ENCODE peak calls at places on chromosomes 1 and 21, in eight cellular contexts. H, F, C, B, T, R, I and Z are unnamed samples.

GRCh38 chr1:186848509-186849130 is 19.9 kb downstream of the PLA2G4A start:
- DNase-seq in H (no peak), F (no peak), C (no peak), B (peak; percentile 35), T (no peak), R (no peak), I (no peak), Z (no peak)

GRCh38 chr1:226133504-226134123 is 52.9 kb downstream of the ACBD3 start:
- DNase-seq in H (no peak), F (no peak), C (no peak), B (no peak), T (no peak), R (no peak), I (no peak), Z (no peak)

GRCh38 chr1:204294371-204294770 is 65.4 kb downstream of the PLEKHA6 start:
- DNase-seq in H (peak; percentile 63), F (no peak), C (peak; percentile 27), B (peak; percentile 84), T (no peak), R (no peak), I (peak; percentile 89), Z (peak; percentile 83)

GRCh38 chr1:200550367-200550766 is 70.2 kb downstream of the KIF14 start:
- DNase-seq in H (no peak), F (no peak), C (peak; percentile 16), B (peak; percentile 23), T (no peak), R (no peak), I (no peak), Z (peak; percentile 14)

GRCh38 chr1:154627247-154628121 is 19.5 kb upstream of the ADAR start:
- DNase-seq in H (peak; percentile 94), F (peak; percentile 91), C (no peak), B (peak; percentile 88), T (peak; percentile 90), R (peak; percentile 86), I (peak; percentile 73), Z (no peak)

GRCh38 chr1:201259476-201260235 is 23.6 kb upstream of the PKP1 start:
- DNase-seq in H (no peak), F (no peak), C (no peak), B (no peak), T (no peak), R (no peak), I (no peak), Z (no peak)

GRCh38 chr1:247182994-247183393 is 11.2 kb upstream of the ZNF124 start:
- DNase-seq in H (no peak), F (no peak), C (no peak), B (no peak), T (no peak), R (no peak), I (no peak), Z (no peak)

GRCh38 chr21:45401916-45402900 is 2.8 kb upstream of the COL18A1 start:
- DNase-seq in H (peak; percentile 30), F (no peak), C (no peak), B (no peak), T (no peak), R (no peak), I (no peak), Z (no peak)

GRCh38 chr1:208942394-208942793 is 641.1 kb upstream of the CAMK1G start:
- DNase-seq in H (no peak), F (no peak), C (no peak), B (no peak), T (no peak), R (no peak), I (no peak), Z (no peak)

GRCh38 chr1:224427346-224427745 is 7.3 kb downstream of the WDR26 start:
- DNase-seq in H (no peak), F (no peak), C (no peak), B (peak; percentile 78), T (no peak), R (no peak), I (peak; percentile 38), Z (no peak)

GRCh38 chr1:218368686-218369085 is 23.6 kb downstream of the TGFB2 start:
- DNase-seq in H (no peak), F (no peak), C (no peak), B (no peak), T (no peak), R (no peak), I (no peak), Z (no peak)

GRCh38 chr1:1286313-1287261 is 6.4 kb downstream of the SCNN1D start:
- DNase-seq in H (no peak), F (no peak), C (no peak), B (no peak), T (no peak), R (no peak), I (no peak), Z (no peak)

GRCh38 chr1:40038693-40039092 is 1.8 kb upstream of the CAP1 start:
- DNase-seq in H (no peak), F (no peak), C (no peak), B (no peak), T (no peak), R (no peak), I (no peak), Z (no peak)

GRCh38 chr1:229271448-229272120 is 673 bp downstream of the RAB4A start:
- DNase-seq in H (peak; percentile 58), F (peak; percentile 52), C (no peak), B (peak; percentile 45), T (no peak), R (peak; percentile 34), I (no peak), Z (no peak)

GRCh38 chr1:107172450-107172849 is 31.6 kb downstream of the NTNG1 start:
- DNase-seq in H (no peak), F (no peak), C (no peak), B (no peak), T (no peak), R (no peak), I (no peak), Z (no peak)

GRCh38 chr1:61853545-61853944 is 111.3 kb downstream of the PATJ start:
- DNase-seq in H (no peak), F (peak; percentile 33), C (no peak), B (peak; percentile 65), T (no peak), R (no peak), I (no peak), Z (no peak)

GRCh38 chr1:225711236-225711937 is 58.5 kb upstream of the ENAH start:
- DNase-seq in H (no peak), F (no peak), C (no peak), B (no peak), T (no peak), R (no peak), I (no peak), Z (no peak)

GRCh38 chr1:243712890-243713425 is 137.1 kb downstream of the AKT3 start:
- DNase-seq in H (no peak), F (no peak), C (no peak), B (peak; percentile 28), T (no peak), R (no peak), I (no peak), Z (no peak)

GRCh38 chr1:234619794-234620247 is 9.8 kb upstream of the IRF2BP2 start:
- DNase-seq in H (no peak), F (no peak), C (no peak), B (no peak), T (no peak), R (no peak), I (no peak), Z (no peak)

GRCh38 chr1:98044071-98044697 is 123.3 kb upstream of the DPYD start:
- DNase-seq in H (no peak), F (no peak), C (no peak), B (no peak), T (no peak), R (no peak), I (no peak), Z (no peak)